ENCODE peak calls at places on chromosomes 3 and 15, in eight cellular contexts. U, A, K, Y, N, C, W and V are unnamed samples.

GRCh38 chr3:129176051-129176450 is 7.6 kb downstream of the CNBP start:
- DNase-seq in U (no peak), A (no peak), K (no peak), Y (no peak), N (no peak), C (no peak), W (no peak), V (no peak)

GRCh38 chr3:43531835-43532234 is 90.0 kb downstream of the ANO10 start:
- DNase-seq in U (no peak), A (peak), K (no peak), Y (no peak), N (no peak), C (peak), W (peak), V (no peak)

GRCh38 chr3:146382386-146382785 is 87.0 kb downstream of the PLSCR2 start:
- DNase-seq in U (no peak), A (no peak), K (peak), Y (no peak), N (no peak), C (peak), W (no peak), V (no peak)

GRCh38 chr3:184506579-184506978 is 55.0 kb upstream of the EPHB3 start:
- DNase-seq in U (no peak), A (peak), K (no peak), Y (no peak), N (no peak), C (peak), W (no peak), V (no peak)

GRCh38 chr3:78895528-78895927 is 872.3 kb downstream of the ROBO1 start:
- DNase-seq in U (no peak), A (no peak), K (no peak), Y (no peak), N (no peak), C (no peak), W (no peak), V (no peak)

GRCh38 chr3:156516951-156517350 is 38.0 kb downstream of the SSR3 start:
- DNase-seq in U (no peak), A (no peak), K (no peak), Y (no peak), N (no peak), C (peak), W (no peak), V (no peak)

GRCh38 chr15:56236197-56236596 is 7.5 kb downstream of the RFX7 start:
- DNase-seq in U (no peak), A (no peak), K (no peak), Y (no peak), N (no peak), C (no peak), W (no peak), V (no peak)

GRCh38 chr15:95872366-95872771 is 458.1 kb upstream of the NR2F2 start:
- DNase-seq in U (no peak), A (no peak), K (no peak), Y (no peak), N (no peak), C (peak), W (no peak), V (no peak)

GRCh38 chr15:77983091-77983707 is 94.3 kb downstream of the TBC1D2B start:
- DNase-seq in U (no peak), A (no peak), K (peak), Y (no peak), N (no peak), C (no peak), W (no peak), V (no peak)

GRCh38 chr15:70818580-70818979 is 35.4 kb downstream of the LARP6 start:
- DNase-seq in U (no peak), A (no peak), K (no peak), Y (no peak), N (no peak), C (no peak), W (no peak), V (no peak)

GRCh38 chr3:168091299-168091852 is 4.3 kb downstream of the GOLIM4 start:
- DNase-seq in U (no peak), A (no peak), K (no peak), Y (no peak), N (no peak), C (no peak), W (no peak), V (no peak)

GRCh38 chr3:179558742-179559364 is 3.9 kb upstream of the ACTL6A start:
- DNase-seq in U (peak), A (peak), K (peak), Y (peak), N (peak), C (peak), W (peak), V (peak)

GRCh38 chr3:22269827-22270226 is 518.8 kb upstream of the ZNF385D start:
- DNase-seq in U (peak), A (peak), K (no peak), Y (no peak), N (no peak), C (peak), W (no peak), V (no peak)

GRCh38 chr3:143469159-143469558 is 349.6 kb downstream of the CHST2 start:
- DNase-seq in U (no peak), A (no peak), K (no peak), Y (no peak), N (no peak), C (no peak), W (no peak), V (no peak)

GRCh38 chr15:39649765-39650164 is 68.9 kb downstream of the THBS1 start:
- DNase-seq in U (no peak), A (no peak), K (no peak), Y (no peak), N (no peak), C (no peak), W (no peak), V (no peak)

GRCh38 chr3:134463676-134464611 is 21.8 kb downstream of the ANAPC13 start:
- DNase-seq in U (peak), A (peak), K (peak), Y (no peak), N (no peak), C (peak), W (no peak), V (no peak)

GRCh38 chr3:40258555-40258954 is 51.0 kb upstream of the EIF1B start:
- DNase-seq in U (no peak), A (no peak), K (no peak), Y (no peak), N (no peak), C (peak), W (no peak), V (no peak)

GRCh38 chr15:70494861-70495571 is 268.3 kb downstream of the UACA start:
- DNase-seq in U (no peak), A (no peak), K (no peak), Y (no peak), N (no peak), C (peak), W (peak), V (no peak)

GRCh38 chr3:31356941-31357340 is 175.8 kb upstream of the STT3B start:
- DNase-seq in U (no peak), A (no peak), K (no peak), Y (no peak), N (no peak), C (peak), W (no peak), V (no peak)

GRCh38 chr15:25846377-25846776 is 16.8 kb downstream of the ATP10A start:
- DNase-seq in U (no peak), A (no peak), K (no peak), Y (peak), N (no peak), C (no peak), W (peak), V (peak)

GRCh38 chr3:40505599-40506462 is at the start of gene ZNF620:
- DNase-seq in U (peak), A (peak), K (peak), Y (peak), N (peak), C (peak), W (peak), V (peak)

GRCh38 chr3:58234516-58234931 is 3.1 kb upstream of the ABHD6 start:
- DNase-seq in U (no peak), A (peak), K (no peak), Y (no peak), N (no peak), C (peak), W (no peak), V (no peak)

GRCh38 chr15:70761046-70761445 is 2.3 kb downstream of the UACA start:
- DNase-seq in U (no peak), A (no peak), K (no peak), Y (no peak), N (no peak), C (no peak), W (no peak), V (no peak)

GRCh38 chr3:116417151-116417550 is 28.1 kb downstream of the LSAMP start:
- DNase-seq in U (no peak), A (no peak), K (no peak), Y (no peak), N (no peak), C (no peak), W (no peak), V (no peak)

GRCh38 chr3:121730940-121731687 is 18.4 kb downstream of the GOLGB1 start:
- DNase-seq in U (no peak), A (peak), K (no peak), Y (no peak), N (no peak), C (no peak), W (no peak), V (no peak)

GRCh38 chr15:62796296-62796695 is 246.3 kb upstream of the TPM1 start:
- DNase-seq in U (no peak), A (no peak), K (no peak), Y (no peak), N (no peak), C (no peak), W (no peak), V (no peak)

GRCh38 chr3:64551697-64552096 is 136.1 kb downstream of the ADAMTS9 start:
- DNase-seq in U (no peak), A (no peak), K (no peak), Y (no peak), N (no peak), C (no peak), W (no peak), V (no peak)

GRCh38 chr3:122021811-122022401 is at the start of gene ILDR1:
- DNase-seq in U (no peak), A (no peak), K (peak), Y (no peak), N (peak), C (no peak), W (peak), V (no peak)

GRCh38 chr3:169558371-169558770 is 105.1 kb downstream of the MECOM start:
- DNase-seq in U (no peak), A (no peak), K (no peak), Y (no peak), N (no peak), C (no peak), W (no peak), V (no peak)

GRCh38 chr15:70526974-70527325 is 236.4 kb downstream of the UACA start:
- DNase-seq in U (no peak), A (no peak), K (no peak), Y (no peak), N (no peak), C (no peak), W (no peak), V (no peak)

GRCh38 chr3:126117212-126117611 is 33.3 kb upstream of the SLC41A3 start:
- DNase-seq in U (no peak), A (no peak), K (no peak), Y (no peak), N (no peak), C (no peak), W (no peak), V (no peak)

GRCh38 chr15:50128266-50128665 is 9.2 kb upstream of the ATP8B4 start:
- DNase-seq in U (peak), A (peak), K (no peak), Y (no peak), N (no peak), C (no peak), W (no peak), V (no peak)

GRCh38 chr3:66983101-66983500 is 15.0 kb upstream of the KBTBD8 start:
- DNase-seq in U (no peak), A (no peak), K (no peak), Y (no peak), N (no peak), C (no peak), W (no peak), V (no peak)

GRCh38 chr3:73255609-73256029 is 194.2 kb downstream of the EBLN2 start:
- DNase-seq in U (no peak), A (no peak), K (no peak), Y (no peak), N (no peak), C (peak), W (no peak), V (no peak)

GRCh38 chr15:83046558-83047127 is 20.4 kb downstream of the BTBD1 start:
- DNase-seq in U (no peak), A (no peak), K (no peak), Y (no peak), N (no peak), C (peak), W (no peak), V (no peak)

GRCh38 chr15:64634576-64635485 is 140.6 kb downstream of the RBPMS2 start:
- DNase-seq in U (no peak), A (peak), K (peak), Y (peak), N (no peak), C (no peak), W (peak), V (no peak)

GRCh38 chr3:19221081-19221480 is 72.8 kb downstream of the KCNH8 start:
- DNase-seq in U (no peak), A (no peak), K (no peak), Y (no peak), N (no peak), C (no peak), W (no peak), V (no peak)

GRCh38 chr15:57324590-57324890 is 51.8 kb upstream of the CGNL1 start:
- DNase-seq in U (no peak), A (no peak), K (no peak), Y (no peak), N (no peak), C (no peak), W (no peak), V (no peak)